ENCODE peak calls at places on chromosomes 7 and 10, in ten cellular contexts. N, W, C, P, X, I, L, Y, E and D are unnamed samples.

GRCh38 chr7:102049765-102050164 is 232.3 kb downstream of the CUX1 start:
- DNase-seq in N (no peak), W (no peak), C (no peak), P (no peak), X (no peak), I (no peak), L (no peak), Y (no peak), E (no peak), D (no peak)

GRCh38 chr10:86169506-86170254 is 196.9 kb downstream of the GRID1 start:
- DNase-seq in N (no peak), W (no peak), C (no peak), P (no peak), X (no peak), I (no peak), L (peak; percentile 70), Y (no peak), E (no peak), D (no peak)

GRCh38 chr10:126849646-126850045 is 55.6 kb upstream of the DOCK1 start:
- DNase-seq in N (no peak), W (no peak), C (no peak), P (no peak), X (no peak), I (no peak), L (no peak), Y (no peak), E (no peak), D (no peak)

GRCh38 chr10:114852197-114852596 is 30.6 kb downstream of the FHIP2A start:
- DNase-seq in N (no peak), W (no peak), C (no peak), P (no peak), X (no peak), I (no peak), L (no peak), Y (no peak), E (no peak), D (no peak)

GRCh38 chr10:88456730-88457129 is 126.4 kb downstream of the RNLS start:
- DNase-seq in N (no peak), W (no peak), C (no peak), P (no peak), X (peak; percentile 44), I (peak; percentile 68), L (no peak), Y (no peak), E (no peak), D (peak; percentile 13)

GRCh38 chr10:3835770-3836169 is 50.8 kb upstream of the KLF6 start:
- DNase-seq in N (no peak), W (no peak), C (no peak), P (no peak), X (no peak), I (no peak), L (no peak), Y (no peak), E (no peak), D (no peak)

GRCh38 chr7:41696323-41696916 is 6.5 kb downstream of the INHBA start:
- DNase-seq in N (no peak), W (peak; percentile 88), C (peak; percentile 18), P (peak; percentile 81), X (peak; percentile 89), I (peak; percentile 96), L (peak; percentile 85), Y (no peak), E (peak; percentile 68), D (peak; percentile 76)

GRCh38 chr7:29370531-29371314 is 176.1 kb downstream of the CHN2 start:
- DNase-seq in N (no peak), W (peak; percentile 70), C (no peak), P (no peak), X (peak; percentile 21), I (peak; percentile 9), L (no peak), Y (no peak), E (no peak), D (no peak)

GRCh38 chr10:2895616-2896196 is 171.6 kb upstream of the PFKP start:
- DNase-seq in N (no peak), W (no peak), C (no peak), P (no peak), X (no peak), I (no peak), L (no peak), Y (no peak), E (peak; percentile 65), D (no peak)

GRCh38 chr10:74453151-74453550 is 302.1 kb downstream of the ADK start:
- DNase-seq in N (no peak), W (no peak), C (no peak), P (no peak), X (no peak), I (no peak), L (no peak), Y (no peak), E (no peak), D (no peak)

GRCh38 chr10:80429521-80429966 is 21.2 kb downstream of the PRXL2A start:
- DNase-seq in N (no peak), W (no peak), C (no peak), P (no peak), X (no peak), I (peak; percentile 56), L (no peak), Y (no peak), E (no peak), D (no peak)

GRCh38 chr10:4241724-4242345 is 456.8 kb upstream of the KLF6 start:
- DNase-seq in N (no peak), W (no peak), C (no peak), P (peak; percentile 78), X (peak; percentile 100), I (peak; percentile 94), L (no peak), Y (no peak), E (peak; percentile 16), D (peak; percentile 98)

GRCh38 chr7:129955993-129956543 is 3.3 kb upstream of the UBE2H start:
- DNase-seq in N (no peak), W (no peak), C (no peak), P (no peak), X (no peak), I (no peak), L (no peak), Y (no peak), E (no peak), D (no peak)

GRCh38 chr10:72503241-72503640 is 122.6 kb downstream of the MICU1 start:
- DNase-seq in N (no peak), W (no peak), C (no peak), P (no peak), X (peak; percentile 9), I (peak; percentile 64), L (no peak), Y (no peak), E (no peak), D (peak; percentile 24)

GRCh38 chr7:53350241-53350640 is 314.8 kb downstream of the POM121L12 start:
- DNase-seq in N (no peak), W (peak; percentile 21), C (no peak), P (no peak), X (no peak), I (peak; percentile 3), L (no peak), Y (no peak), E (peak; percentile 24), D (no peak)

GRCh38 chr10:3096149-3096548 is 28.8 kb downstream of the PFKP start:
- DNase-seq in N (no peak), W (peak; percentile 33), C (no peak), P (no peak), X (no peak), I (no peak), L (no peak), Y (no peak), E (no peak), D (no peak)

GRCh38 chr7:84642611-84643010 is 448.0 kb upstream of the SEMA3A start:
- DNase-seq in N (no peak), W (no peak), C (no peak), P (no peak), X (no peak), I (no peak), L (no peak), Y (no peak), E (no peak), D (no peak)

GRCh38 chr10:119055472-119055871 is 25.1 kb downstream of the EIF3A start:
- DNase-seq in N (no peak), W (no peak), C (no peak), P (no peak), X (no peak), I (no peak), L (no peak), Y (no peak), E (no peak), D (no peak)

GRCh38 chr7:83153419-83153818 is 9.3 kb downstream of the PCLO start:
- DNase-seq in N (no peak), W (no peak), C (no peak), P (no peak), X (no peak), I (no peak), L (no peak), Y (no peak), E (peak; percentile 14), D (no peak)

GRCh38 chr7:20329389-20330175 is 1.1 kb upstream of the ITGB8 start:
- DNase-seq in N (no peak), W (peak; percentile 90), C (no peak), P (no peak), X (peak; percentile 75), I (peak; percentile 86), L (peak; percentile 77), Y (no peak), E (peak; percentile 69), D (no peak)

GRCh38 chr10:110209926-110210662 is 2.7 kb downstream of the MXI1 start:
- DNase-seq in N (peak; percentile 57), W (peak; percentile 30), C (peak; percentile 36), P (peak; percentile 50), X (peak; percentile 45), I (peak; percentile 18), L (no peak), Y (peak; percentile 58), E (peak; percentile 79), D (no peak)

GRCh38 chr10:59006511-59007306 is 169.7 kb upstream of the PHYHIPL start:
- DNase-seq in N (no peak), W (peak; percentile 37), C (no peak), P (peak; percentile 41), X (peak; percentile 51), I (peak; percentile 76), L (no peak), Y (no peak), E (no peak), D (no peak)

GRCh38 chr10:45373783-45374450 is at the start of gene ALOX5:
- DNase-seq in N (no peak), W (peak; percentile 31), C (no peak), P (no peak), X (no peak), I (no peak), L (peak; percentile 93), Y (peak; percentile 28), E (peak; percentile 94), D (no peak)

GRCh38 chr7:45710271-45711160 is 136.3 kb downstream of the ADCY1 start:
- DNase-seq in N (no peak), W (no peak), C (no peak), P (no peak), X (no peak), I (peak; percentile 16), L (no peak), Y (no peak), E (no peak), D (no peak)

GRCh38 chr7:87234949-87235348 is 15.4 kb upstream of the TMEM243 start:
- DNase-seq in N (no peak), W (peak; percentile 67), C (no peak), P (no peak), X (no peak), I (no peak), L (no peak), Y (no peak), E (no peak), D (no peak)

GRCh38 chr7:149720372-149721083 is 52.9 kb downstream of the ZNF467 start:
- DNase-seq in N (no peak), W (no peak), C (no peak), P (no peak), X (no peak), I (no peak), L (peak; percentile 86), Y (no peak), E (no peak), D (no peak)

GRCh38 chr7:14606101-14606500 is 296.4 kb downstream of the DGKB start:
- DNase-seq in N (no peak), W (peak; percentile 22), C (no peak), P (no peak), X (peak; percentile 17), I (peak; percentile 29), L (no peak), Y (no peak), E (no peak), D (no peak)

GRCh38 chr10:7205656-7206055 is 205.2 kb downstream of the SFMBT2 start:
- DNase-seq in N (no peak), W (no peak), C (no peak), P (no peak), X (no peak), I (no peak), L (no peak), Y (no peak), E (no peak), D (no peak)